ENCODE peak calls at places on chromosomes 16 and 17, in four cellular contexts. T is HepG2, Q is GM12878, L is K562. A is an unnamed sample.

GRCh38 chr17:2056221-2057129 is 1.6 kb downstream of the HIC1 start:
- DNase-seq in T (no peak), Q (no peak), L (no peak), A (peak)

GRCh38 chr17:74345433-74346241 is 16.0 kb downstream of the BTBD17 start:
- DNase-seq in T (no peak), Q (no peak), L (no peak), A (no peak)

GRCh38 chr17:62626719-62627218 is 701 bp upstream of the MRC2 start:
- DNase-seq in T (peak), Q (no peak), L (no peak), A (peak)

GRCh38 chr17:27155866-27156265 is 138.0 kb upstream of the WSB1 start:
- DNase-seq in T (no peak), Q (no peak), L (no peak), A (no peak)

GRCh38 chr17:8120520-8121443 is 2.5 kb upstream of the ALOXE3 start:
- DNase-seq in T (no peak), Q (peak), L (peak), A (peak)

GRCh38 chr16:1436731-1437355 is 6.0 kb downstream of the PERCC1 start:
- DNase-seq in T (no peak), Q (no peak), L (no peak), A (no peak)

GRCh38 chr17:82373731-82374625 is 2.4 kb downstream of the UTS2R start:
- DNase-seq in T (no peak), Q (no peak), L (no peak), A (no peak)

GRCh38 chr17:50506298-50506697 is 1.9 kb upstream of the MYCBPAP start:
- DNase-seq in T (no peak), Q (no peak), L (no peak), A (no peak)

GRCh38 chr16:89711601-89712475 is 8.9 kb downstream of the VPS9D1 start:
- DNase-seq in T (no peak), Q (no peak), L (peak), A (peak)

GRCh38 chr16:57862698-57863433 is 60.6 kb upstream of the KIFC3 start:
- DNase-seq in T (peak), Q (no peak), L (no peak), A (no peak)

GRCh38 chr16:1332618-1333148 is 762 bp upstream of the BAIAP3 start:
- DNase-seq in T (no peak), Q (no peak), L (no peak), A (no peak)

GRCh38 chr17:76575570-76575969 is 10.1 kb downstream of the ST6GALNAC2 start:
- DNase-seq in T (no peak), Q (no peak), L (no peak), A (no peak)
- TF ChIP-seq ESRRA in T (no peak), Q (no peak), L (no peak), A (no peak)

GRCh38 chr16:56860226-56861020 is 4.6 kb upstream of the SLC12A3 start:
- DNase-seq in T (peak), Q (peak), L (no peak), A (no peak)
- TF ChIP-seq ETV6 in T (no peak), Q (peak), L (no peak), A (no peak)

DNA sequence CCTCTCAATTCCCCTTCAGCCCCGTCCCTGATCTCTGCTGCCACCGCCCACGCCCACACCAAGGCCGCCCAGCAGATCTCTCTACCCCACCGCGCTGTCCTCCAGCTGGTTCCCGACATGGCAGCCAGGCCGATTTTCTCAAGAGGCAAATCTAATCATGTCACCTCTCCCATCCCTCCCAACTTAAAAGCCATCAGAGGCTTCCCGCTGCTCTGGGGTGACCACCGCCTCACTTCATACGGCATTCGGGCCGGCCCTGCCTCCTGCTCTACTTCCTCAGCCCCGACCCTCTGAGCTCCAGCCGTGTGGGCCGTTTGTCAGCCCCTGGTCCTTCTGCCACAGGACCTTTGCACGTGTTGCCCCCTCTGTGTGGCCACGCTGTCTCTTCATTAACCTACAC is 63.2 kb downstream of the RPH3AL start:
- DNase-seq in T (no peak), Q (no peak), L (no peak), A (no peak)
- TF ChIP-seq ESRRA in T (no peak), Q (no peak), L (no peak), A (no peak)

DNA sequence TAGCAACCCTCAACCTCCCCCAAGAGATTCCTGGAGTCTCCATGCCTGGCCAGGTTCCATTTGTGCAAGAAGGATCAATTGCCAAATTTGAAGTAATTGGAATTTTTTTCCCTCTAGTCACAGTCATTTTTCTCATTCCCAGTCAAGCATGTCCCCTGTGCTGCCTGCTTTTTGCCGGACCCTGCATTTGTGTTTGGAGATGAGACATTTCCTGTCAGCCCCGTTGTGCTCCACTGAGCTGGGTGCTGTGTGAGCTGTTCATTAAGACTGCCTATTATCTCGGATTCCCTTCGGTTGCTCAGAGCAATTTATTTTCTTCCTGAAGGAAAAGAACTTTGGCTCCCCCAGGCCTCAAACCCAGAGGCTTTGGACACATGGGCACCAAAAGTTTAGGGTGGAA is 201.0 kb upstream of the NLRP1 start:
- DNase-seq in T (no peak), Q (peak), L (no peak), A (no peak)
- TF ChIP-seq ETV6 in T (no peak), Q (peak), L (no peak), A (no peak)

DNA sequence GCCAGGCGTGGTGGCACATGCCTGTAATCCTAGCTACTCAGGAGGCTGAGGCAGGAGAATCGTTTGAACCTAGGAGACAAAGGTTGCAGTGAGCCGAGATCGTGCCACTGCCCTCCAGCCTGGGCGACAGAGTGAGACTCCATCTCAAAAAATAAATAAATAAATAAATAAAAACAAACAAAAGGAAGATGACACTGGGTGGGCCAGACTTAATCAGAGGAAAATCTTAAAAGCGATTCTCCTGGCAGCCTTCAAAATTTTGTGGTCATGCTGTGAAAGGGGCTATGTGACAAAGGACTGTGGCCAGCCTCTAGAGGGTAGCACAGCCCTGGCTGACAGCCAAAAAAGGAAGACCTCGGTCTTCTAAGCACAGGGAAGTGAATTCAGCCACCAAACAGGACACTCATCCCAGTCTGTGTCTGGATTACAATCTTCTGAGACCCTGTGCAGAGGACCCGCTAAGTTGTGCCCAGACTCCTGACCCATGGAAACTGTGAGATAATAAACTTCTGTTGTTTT is 391.1 kb downstream of the CNTNAP4 start:
- DNase-seq in T (peak), Q (no peak), L (peak), A (peak)
- TF ChIP-seq ESRRA in T (no peak), Q (no peak), L (no peak), A (no peak)

GRCh38 chr17:29148790-29149430 is 31.3 kb downstream of the MYO18A start:
- DNase-seq in T (peak), Q (peak), L (peak), A (peak)

GRCh38 chr17:29147682-29148081 is 32.5 kb downstream of the MYO18A start:
- DNase-seq in T (peak), Q (no peak), L (no peak), A (no peak)

GRCh38 chr17:29148257-29148789 is 31.9 kb downstream of the MYO18A start:
- DNase-seq in T (no peak), Q (no peak), L (no peak), A (no peak)

GRCh38 chr17:29150191-29150590 is 30.0 kb downstream of the MYO18A start:
- DNase-seq in T (no peak), Q (no peak), L (no peak), A (no peak)

GRCh38 chr17:29149431-29150064 is 30.6 kb downstream of the MYO18A start:
- DNase-seq in T (no peak), Q (no peak), L (no peak), A (no peak)
- TF ChIP-seq ETV6 in T (no peak), Q (no peak), L (no peak), A (no peak)